ENCODE peak calls at places on chromosome 16, in six cellular contexts. T, P, D, N, G and F are unnamed samples.

GRCh38 chr16:67400901-67401300 is 7.6 kb upstream of the TPPP3 start:
- DNase-seq in G (no peak), T (no peak), P (no peak), N (no peak), D (no peak), F (no peak)

GRCh38 chr16:2971985-2972784 is 3.0 kb downstream of the PAQR4 start:
- DNase-seq in T (no peak), P (no peak), G (no peak), D (no peak), N (peak), F (no peak)

GRCh38 chr16:19515765-19516164 is 6.1 kb downstream of the GDE1 start:
- DNase-seq in P (no peak), G (no peak), T (no peak), N (no peak), D (peak), F (no peak)

GRCh38 chr16:4389051-4389955 is 17.7 kb downstream of the VASN start:
- DNase-seq in G (no peak), T (no peak), D (no peak), P (no peak), N (no peak), F (no peak)

GRCh38 chr16:12176051-12176450 is 199.5 kb downstream of the SNX29 start:
- DNase-seq in T (no peak), D (no peak), P (no peak), N (no peak), G (no peak), F (no peak)

GRCh38 chr16:79826732-79827514 is 226.4 kb upstream of the MAF start:
- DNase-seq in N (no peak), G (no peak), D (no peak), P (no peak), T (no peak), F (no peak)

GRCh38 chr16:7014756-7015155 is 317.9 kb upstream of the RBFOX1 start:
- DNase-seq in P (no peak), G (no peak), N (no peak), T (no peak), D (no peak), F (no peak)

GRCh38 chr16:84360170-84360569 is 8.2 kb upstream of the ATP2C2 start:
- DNase-seq in T (no peak), D (peak), N (no peak), P (no peak), G (no peak), F (no peak)

GRCh38 chr16:85335584-85336492 is 223.6 kb upstream of the CIBAR2 start:
- DNase-seq in N (peak), G (no peak), P (peak), D (peak), T (no peak), F (no peak)

GRCh38 chr16:58464047-58464915 is 35.7 kb upstream of the NDRG4 start:
- DNase-seq in T (no peak), N (no peak), P (no peak), D (no peak), G (no peak), F (peak)

GRCh38 chr16:61926766-61927165 is 109.5 kb downstream of the CDH8 start:
- DNase-seq in G (peak), T (no peak), N (no peak), P (no peak), D (no peak), F (no peak)

GRCh38 chr16:65489531-65490023 is 367.7 kb upstream of the CDH11 start:
- DNase-seq in N (no peak), D (no peak), T (no peak), G (no peak), P (no peak), F (no peak)

GRCh38 chr16:5605404-5605803 is 507.8 kb upstream of the EEF2KMT start:
- DNase-seq in D (no peak), G (no peak), N (no peak), P (no peak), T (no peak), F (no peak)

GRCh38 chr16:85584192-85584757 is 28.8 kb upstream of the GSE1 start:
- DNase-seq in D (no peak), N (no peak), P (no peak), T (no peak), G (no peak), F (no peak)

GRCh38 chr16:6177781-6178180 is 1080.2 kb upstream of the EEF2KMT start:
- DNase-seq in G (no peak), T (no peak), N (no peak), D (no peak), P (no peak), F (no peak)

GRCh38 chr16:29825145-29826044 is 5.1 kb downstream of the MVP start:
- DNase-seq in G (no peak), T (no peak), N (peak), D (peak), P (peak), F (no peak)

GRCh38 chr16:53707671-53708070 is 3.7 kb downstream of the FTO start:
- DNase-seq in T (no peak), N (no peak), P (no peak), D (no peak), G (no peak), F (no peak)

GRCh38 chr16:53131363-53132071 is 76.7 kb downstream of the CHD9 start:
- DNase-seq in T (no peak), P (peak), G (peak), D (peak), N (peak), F (peak)

GRCh38 chr16:87212026-87212425 is 105.2 kb downstream of the C16orf95 start:
- DNase-seq in N (no peak), G (no peak), D (peak), P (peak), T (no peak), F (no peak)

GRCh38 chr16:65769776-65770438 is 596.6 kb upstream of the CDH5 start:
- DNase-seq in G (no peak), P (no peak), N (peak), D (peak), T (no peak), F (no peak)

GRCh38 chr16:70704586-70704985 is 18.7 kb upstream of the MTSS2 start:
- DNase-seq in P (no peak), G (no peak), T (no peak), N (no peak), D (no peak), F (no peak)

GRCh38 chr16:7722761-7723160 is 390.1 kb downstream of the RBFOX1 start:
- DNase-seq in G (no peak), P (no peak), D (no peak), N (no peak), T (no peak), F (no peak)

GRCh38 chr16:90048347-90048722 is 28.8 kb downstream of the PRDM7 start:
- DNase-seq in G (no peak), T (no peak), N (no peak), D (no peak), P (no peak), F (no peak)

GRCh38 chr16:80015566-80015965 is 415.0 kb upstream of the MAF start:
- DNase-seq in T (no peak), G (no peak), P (peak), N (no peak), D (peak), F (no peak)

GRCh38 chr16:79510879-79511278 is 89.7 kb downstream of the MAF start:
- DNase-seq in G (no peak), N (no peak), T (no peak), P (no peak), D (no peak), F (no peak)

GRCh38 chr16:10028644-10029043 is 153.6 kb downstream of the GRIN2A start:
- DNase-seq in P (no peak), G (no peak), T (no peak), D (no peak), N (no peak), F (no peak)

GRCh38 chr16:10031473-10031872 is 150.8 kb downstream of the GRIN2A start:
- DNase-seq in T (no peak), D (no peak), P (no peak), N (no peak), G (no peak), F (no peak)

GRCh38 chr16:10026593-10026992 is 155.6 kb downstream of the GRIN2A start:
- DNase-seq in N (no peak), T (no peak), P (no peak), G (no peak), D (no peak), F (no peak)

GRCh38 chr16:10031955-10032354 is 150.3 kb downstream of the GRIN2A start:
- DNase-seq in N (no peak), T (no peak), P (no peak), G (no peak), D (no peak), F (no peak)

DNA sequence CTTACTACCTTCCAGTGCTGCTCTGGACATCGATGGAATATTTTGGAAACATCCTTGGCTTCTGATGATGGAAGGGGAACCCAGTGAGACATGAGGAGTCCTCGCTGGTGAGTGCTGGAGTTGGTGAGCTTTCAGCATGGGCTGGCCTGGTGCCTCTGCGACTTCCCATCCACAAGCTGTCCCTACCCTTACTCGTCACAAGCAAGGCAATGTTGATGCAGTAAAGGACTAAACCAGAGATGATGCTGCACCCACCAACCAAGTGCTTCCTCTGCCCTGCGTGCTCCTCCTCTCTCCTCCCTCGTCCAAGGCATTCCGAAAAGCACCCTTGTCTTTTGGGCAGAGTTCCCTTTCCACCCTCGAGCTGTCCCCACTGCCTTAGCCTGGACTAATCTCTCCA is 154.7 kb downstream of the GRIN2A start:
- DNase-seq in P (no peak), T (no peak), G (no peak), N (no peak), D (no peak), F (no peak)
- TF ChIP-seq BHLHE40 in P (no peak), T (no peak), G (no peak), N (no peak), D (no peak), F (no peak)

GRCh38 chr16:21169249-21169981 is 10.9 kb downstream of the LDAF1 start:
- DNase-seq in G (no peak), P (no peak), D (peak), T (no peak), N (peak), F (no peak)
- TF ChIP-seq BHLHE40 in G (no peak), P (no peak), D (no peak), T (no peak), N (no peak), F (no peak)

DNA sequence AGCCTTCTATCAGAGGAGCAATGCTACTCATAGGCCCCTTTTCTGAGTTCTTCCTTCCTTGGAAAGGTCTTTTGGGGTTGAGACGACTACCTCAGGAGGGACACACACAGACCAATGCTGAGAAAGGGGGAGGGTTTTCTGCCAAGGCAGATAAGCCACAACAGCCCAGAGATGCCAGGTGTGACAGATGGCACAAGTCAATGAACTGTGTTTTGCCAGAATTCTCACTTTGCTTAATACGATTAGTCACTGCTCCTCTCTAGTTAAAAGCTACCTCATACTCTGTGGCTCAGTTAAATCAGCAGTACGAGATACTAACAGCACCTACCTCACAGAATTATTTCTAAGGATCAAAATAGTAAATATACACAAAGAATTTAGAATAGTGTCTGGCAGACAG is 8.0 kb downstream of the BRD7 start:
- DNase-seq in G (no peak), N (no peak), D (no peak), P (no peak), T (no peak), F (no peak)
- TF ChIP-seq BHLHE40 in G (no peak), N (no peak), D (no peak), P (no peak), T (no peak), F (no peak)

GRCh38 chr16:11087691-11088431 is 143.5 kb downstream of the CLEC16A start:
- DNase-seq in N (no peak), T (no peak), G (no peak), D (peak), P (no peak), F (no peak)
- TF ChIP-seq BHLHE40 in N (no peak), T (no peak), G (no peak), D (no peak), P (no peak), F (no peak)

GRCh38 chr16:25014500-25015147 is 545 bp downstream of the ARHGAP17 start:
- DNase-seq in D (peak), N (peak), G (peak), P (peak), T (no peak), F (peak)

GRCh38 chr16:25018972-25019617 is 3.9 kb upstream of the ARHGAP17 start:
- DNase-seq in G (no peak), N (no peak), T (peak), P (no peak), D (no peak), F (no peak)

GRCh38 chr16:25024900-25025299 is 9.7 kb upstream of the ARHGAP17 start:
- DNase-seq in N (no peak), G (no peak), T (no peak), P (no peak), D (no peak), F (no peak)

GRCh38 chr16:25023541-25023940 is 8.4 kb upstream of the ARHGAP17 start:
- DNase-seq in G (no peak), P (no peak), D (no peak), N (no peak), T (no peak), F (no peak)

GRCh38 chr16:25020112-25020591 is 5.0 kb upstream of the ARHGAP17 start:
- DNase-seq in D (no peak), T (no peak), G (no peak), N (no peak), P (no peak), F (no peak)
- TF ChIP-seq BHLHE40 in D (no peak), T (no peak), G (no peak), N (no peak), P (no peak), F (no peak)